ENCODE peak calls at places on chromosomes 16 and 17, in four cellular contexts. B is stomach, T is Peyer's patch, M is AG04450. C is an unnamed sample.

GRCh38 chr17:7997186-7997585 is 5.2 kb upstream of the GUCY2D start:
- DNase-seq in B (peak), T (peak), M (no peak), C (no peak)

GRCh38 chr16:27759301-27759871 is 209.4 kb downstream of the KATNIP start:
- DNase-seq in B (no peak), T (no peak), M (no peak), C (no peak)

GRCh38 chr16:813204-813915 is 12.8 kb upstream of the GNG13 start:
- DNase-seq in B (no peak), T (peak), M (no peak), C (no peak)

GRCh38 chr17:46151762-46152161 is 41.5 kb downstream of the KANSL1 start:
- DNase-seq in B (no peak), T (no peak), M (no peak), C (no peak)

GRCh38 chr16:3652373-3653037 is 2.0 kb upstream of the DNASE1 start:
- DNase-seq in B (peak), T (no peak), M (no peak), C (peak)

GRCh38 chr16:11355862-11356261 is 10.6 kb downstream of the RMI2 start:
- DNase-seq in B (no peak), T (no peak), M (no peak), C (no peak)

GRCh38 chr17:67262420-67262819 is 17.4 kb upstream of the HELZ start:
- DNase-seq in B (no peak), T (no peak), M (no peak), C (no peak)

GRCh38 chr17:61457226-61457983 is 5.2 kb downstream of the TBX4 start:
- DNase-seq in B (no peak), T (no peak), M (no peak), C (no peak)

GRCh38 chr17:8015957-8016631 is 13.7 kb downstream of the GUCY2D start:
- DNase-seq in B (peak), T (no peak), M (no peak), C (no peak)

GRCh38 chr17:67049025-67049739 is 4.8 kb downstream of the CACNG1 start:
- DNase-seq in B (no peak), T (no peak), M (no peak), C (no peak)

GRCh38 chr17:63930951-63931575 is 1.1 kb downstream of the CD79B start:
- DNase-seq in B (peak), T (peak), M (no peak), C (no peak)

DNA sequence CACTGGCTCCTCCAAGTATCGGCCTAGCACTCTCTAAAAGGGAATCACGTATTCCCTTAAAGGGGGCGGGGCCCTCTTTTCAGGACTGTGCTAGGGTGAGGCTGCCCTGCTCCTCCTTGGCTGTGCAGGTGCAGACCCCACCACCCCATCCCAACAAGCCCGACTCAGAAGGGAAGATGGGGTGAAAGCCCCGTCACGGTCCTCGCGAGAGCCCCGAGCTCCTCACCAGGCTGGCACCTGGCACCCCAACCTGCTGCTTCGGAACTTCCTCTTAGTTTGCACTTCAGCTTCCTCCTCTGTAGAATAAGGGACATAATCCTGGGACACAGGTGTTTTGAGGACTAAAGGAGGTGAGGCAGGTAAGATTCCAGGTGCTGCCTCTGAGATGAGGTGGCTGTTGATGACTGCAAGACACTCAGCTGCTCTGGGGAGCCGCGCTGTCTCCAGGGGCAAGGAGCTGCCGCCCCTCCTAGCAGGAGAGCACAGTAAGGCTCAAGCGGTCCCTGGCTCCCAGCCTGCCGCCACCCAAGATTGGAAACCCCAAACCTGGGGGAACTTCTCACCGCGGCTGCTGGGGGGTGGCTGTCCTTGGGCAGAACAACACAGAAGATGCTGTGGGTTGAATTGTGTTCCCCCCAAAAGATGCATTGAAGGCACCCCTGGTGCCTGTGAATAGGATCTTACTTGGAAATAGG is 88.8 kb downstream of the MGAT5B start:
- DNase-seq in B (no peak), T (no peak), M (no peak), C (no peak)
- H3K4me3 ChIP-seq in B (no peak), T (no peak), M (no peak), C (no peak)

GRCh38 chr16:50169555-50170096 is 16.5 kb downstream of the TENT4B start:
- DNase-seq in B (no peak), T (no peak), M (no peak), C (no peak)

GRCh38 chr16:50167603-50168002 is 14.5 kb downstream of the TENT4B start:
- DNase-seq in B (no peak), T (no peak), M (no peak), C (no peak)

GRCh38 chr16:50165473-50165872 is 12.4 kb downstream of the TENT4B start:
- DNase-seq in B (no peak), T (no peak), M (no peak), C (no peak)

GRCh38 chr16:50161950-50162349 is 8.8 kb downstream of the TENT4B start:
- DNase-seq in B (no peak), T (no peak), M (no peak), C (no peak)

DNA sequence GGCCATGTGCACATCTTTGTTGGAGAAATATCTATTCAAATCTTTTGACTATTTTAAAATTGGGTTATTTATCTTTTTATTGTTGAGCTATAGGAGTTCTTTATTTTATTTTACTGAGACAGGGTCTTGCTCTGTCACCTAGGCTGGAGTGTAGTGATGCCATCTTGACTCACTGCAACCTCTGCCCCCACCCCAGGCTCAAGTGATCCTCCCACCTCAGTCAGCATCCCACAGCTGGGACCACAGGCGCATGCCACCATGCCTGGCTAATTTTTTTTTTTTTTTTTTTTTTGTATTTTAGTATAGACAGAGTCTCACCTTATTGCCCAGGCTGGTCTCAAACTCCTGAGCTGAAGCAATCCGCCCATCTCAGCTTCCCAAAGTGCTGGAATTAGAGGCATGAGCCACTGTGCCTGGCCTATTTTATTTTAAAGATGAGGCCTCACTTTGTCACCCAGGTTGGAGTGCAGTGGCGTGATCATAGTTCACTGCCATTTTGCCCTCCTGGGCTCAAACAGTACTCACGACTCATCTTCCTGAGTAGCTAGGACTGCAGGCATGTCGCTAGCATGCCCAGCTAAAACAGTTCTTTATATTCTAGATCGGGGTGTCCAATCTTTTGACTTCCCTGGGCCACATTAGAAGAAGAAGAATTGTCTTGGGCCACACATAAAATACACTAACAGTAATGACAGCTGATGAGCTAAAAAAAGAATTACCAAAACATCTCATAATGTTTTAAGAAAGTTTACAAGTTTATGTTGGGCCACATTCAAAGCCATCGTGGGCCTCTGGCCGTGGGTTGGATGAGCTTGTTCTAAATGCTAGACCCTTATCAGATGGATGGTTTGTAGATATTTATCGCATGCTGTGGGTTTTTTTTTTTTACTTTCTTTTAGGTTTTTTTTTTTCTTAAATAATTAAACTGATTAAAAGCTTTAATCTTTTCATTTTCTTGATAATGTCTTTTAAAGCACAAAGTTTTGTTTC is 13.7 kb downstream of the TENT4B start:
- DNase-seq in B (no peak), T (no peak), M (no peak), C (no peak)
- H3K27ac ChIP-seq in B (no peak), T (no peak), M (no peak), C (no peak)

GRCh38 chr17:75048396-75048933 is 1.4 kb downstream of the KCTD2 start:
- DNase-seq in B (peak), T (no peak), M (no peak), C (no peak)
- H3K4me3 ChIP-seq in B (peak), T (peak), M (peak), C (peak)

GRCh38 chr16:50610331-50611262 is 62.4 kb downstream of the NKD1 start:
- DNase-seq in B (no peak), T (no peak), M (no peak), C (no peak)

GRCh38 chr16:50611332-50611934 is 63.2 kb downstream of the NKD1 start:
- DNase-seq in B (no peak), T (no peak), M (no peak), C (no peak)

GRCh38 chr16:50613281-50613991 is 65.2 kb downstream of the NKD1 start:
- DNase-seq in B (no peak), T (no peak), M (no peak), C (no peak)

GRCh38 chr16:50612849-50613198 is 64.6 kb downstream of the NKD1 start:
- DNase-seq in B (no peak), T (no peak), M (no peak), C (no peak)

GRCh38 chr16:50611995-50612848 is 64.0 kb downstream of the NKD1 start:
- DNase-seq in B (no peak), T (no peak), M (no peak), C (no peak)
- H3K27ac ChIP-seq in B (no peak), T (no peak), M (no peak), C (no peak)

GRCh38 chr17:76142044-76143041 is 1.3 kb upstream of the FOXJ1 start:
- DNase-seq in B (no peak), T (no peak), M (no peak), C (no peak)
- H3K4me3 ChIP-seq in B (no peak), T (no peak), M (no peak), C (no peak)

GRCh38 chr16:78953526-78953925 is 647.0 kb downstream of the MAF start:
- DNase-seq in B (no peak), T (no peak), M (no peak), C (no peak)

GRCh38 chr16:78961464-78961863 is 639.1 kb downstream of the MAF start:
- DNase-seq in B (no peak), T (no peak), M (no peak), C (no peak)

GRCh38 chr16:78955206-78955605 is 645.3 kb downstream of the MAF start:
- DNase-seq in B (no peak), T (no peak), M (no peak), C (no peak)

GRCh38 chr16:78952630-78953029 is 647.9 kb downstream of the MAF start:
- DNase-seq in B (no peak), T (no peak), M (no peak), C (no peak)

GRCh38 chr16:78957328-78958100 is 643.0 kb downstream of the MAF start:
- DNase-seq in B (no peak), T (no peak), M (no peak), C (no peak)
- H3K27ac ChIP-seq in B (no peak), T (no peak), M (no peak), C (no peak)

C was measured in SJSA1.